ENCODE peak calls at places on chromosomes 2 and 18, in six cellular contexts. One of them, this sample, is unnamed.

GRCh38 chr2:234211797-234212196 is 161.3 kb downstream of the SPP2 start:
- DNase-seq in NCI-H1105 treated with DMSO at 0.1 percent for 48 hours: no peak
- DNase-seq in brain microvascular endothelial cell: peak
- DNase-seq in epithelial cell of esophagus: no peak
- DNase-seq in stimulated activated CD4-positive, alpha-beta T cell treated with anti-CD3 and anti-CD28 coated beads, Interleukin-2, amount 100 ng/mL, for 48 hours: no peak
- DNase-seq in AG08396: no peak
- DNase-seq in this sample: no peak

GRCh38 chr2:21451418-21451817 is 327.6 kb downstream of the TDRD15 start:
- DNase-seq in NCI-H1105 treated with DMSO at 0.1 percent for 48 hours: no peak
- DNase-seq in brain microvascular endothelial cell: no peak
- DNase-seq in stimulated activated CD4-positive, alpha-beta T cell treated with anti-CD3 and anti-CD28 coated beads, Interleukin-2, amount 100 ng/mL, for 48 hours: no peak
- DNase-seq in AG08396: no peak
- DNase-seq in epithelial cell of esophagus: peak
- DNase-seq in this sample: no peak

GRCh38 chr2:168231609-168232241 is 15.7 kb downstream of the STK39 start:
- DNase-seq in brain microvascular endothelial cell: no peak
- DNase-seq in stimulated activated CD4-positive, alpha-beta T cell treated with anti-CD3 and anti-CD28 coated beads, Interleukin-2, amount 100 ng/mL, for 48 hours: no peak
- DNase-seq in epithelial cell of esophagus: no peak
- DNase-seq in NCI-H1105 treated with DMSO at 0.1 percent for 48 hours: peak
- DNase-seq in AG08396: no peak
- DNase-seq in this sample: no peak

GRCh38 chr2:85772019-85772745 is 18.4 kb downstream of the ATOH8 start:
- DNase-seq in NCI-H1105 treated with DMSO at 0.1 percent for 48 hours: peak
- DNase-seq in epithelial cell of esophagus: peak
- DNase-seq in stimulated activated CD4-positive, alpha-beta T cell treated with anti-CD3 and anti-CD28 coated beads, Interleukin-2, amount 100 ng/mL, for 48 hours: no peak
- DNase-seq in brain microvascular endothelial cell: peak
- DNase-seq in AG08396: peak
- DNase-seq in this sample: peak

GRCh38 chr2:147356157-147356556 is 488.7 kb upstream of the ACVR2A start:
- DNase-seq in epithelial cell of esophagus: no peak
- DNase-seq in AG08396: no peak
- DNase-seq in stimulated activated CD4-positive, alpha-beta T cell treated with anti-CD3 and anti-CD28 coated beads, Interleukin-2, amount 100 ng/mL, for 48 hours: no peak
- DNase-seq in brain microvascular endothelial cell: no peak
- DNase-seq in NCI-H1105 treated with DMSO at 0.1 percent for 48 hours: no peak
- DNase-seq in this sample: no peak

GRCh38 chr2:98477036-98477435 is 32.4 kb downstream of the INPP4A start:
- DNase-seq in AG08396: no peak
- DNase-seq in NCI-H1105 treated with DMSO at 0.1 percent for 48 hours: no peak
- DNase-seq in epithelial cell of esophagus: no peak
- DNase-seq in brain microvascular endothelial cell: no peak
- DNase-seq in stimulated activated CD4-positive, alpha-beta T cell treated with anti-CD3 and anti-CD28 coated beads, Interleukin-2, amount 100 ng/mL, for 48 hours: no peak
- DNase-seq in this sample: no peak

GRCh38 chr2:121530210-121530562 is 494 bp upstream of the RNU4ATAC start:
- DNase-seq in NCI-H1105 treated with DMSO at 0.1 percent for 48 hours: peak
- DNase-seq in AG08396: no peak
- DNase-seq in brain microvascular endothelial cell: peak
- DNase-seq in stimulated activated CD4-positive, alpha-beta T cell treated with anti-CD3 and anti-CD28 coated beads, Interleukin-2, amount 100 ng/mL, for 48 hours: peak
- DNase-seq in epithelial cell of esophagus: no peak
- DNase-seq in this sample: no peak

GRCh38 chr2:160467086-160467485 is 26.5 kb downstream of the RBMS1 start:
- DNase-seq in epithelial cell of esophagus: no peak
- DNase-seq in AG08396: no peak
- DNase-seq in stimulated activated CD4-positive, alpha-beta T cell treated with anti-CD3 and anti-CD28 coated beads, Interleukin-2, amount 100 ng/mL, for 48 hours: no peak
- DNase-seq in NCI-H1105 treated with DMSO at 0.1 percent for 48 hours: no peak
- DNase-seq in brain microvascular endothelial cell: no peak
- DNase-seq in this sample: no peak

GRCh38 chr2:157789161-157789720 is 86.9 kb downstream of the ACVR1 start:
- DNase-seq in brain microvascular endothelial cell: no peak
- DNase-seq in stimulated activated CD4-positive, alpha-beta T cell treated with anti-CD3 and anti-CD28 coated beads, Interleukin-2, amount 100 ng/mL, for 48 hours: no peak
- DNase-seq in AG08396: no peak
- DNase-seq in epithelial cell of esophagus: no peak
- DNase-seq in NCI-H1105 treated with DMSO at 0.1 percent for 48 hours: no peak
- DNase-seq in this sample: no peak

GRCh38 chr2:175605989-175606841 is 395.9 kb downstream of the LNPK start:
- DNase-seq in brain microvascular endothelial cell: no peak
- DNase-seq in stimulated activated CD4-positive, alpha-beta T cell treated with anti-CD3 and anti-CD28 coated beads, Interleukin-2, amount 100 ng/mL, for 48 hours: no peak
- DNase-seq in epithelial cell of esophagus: peak
- DNase-seq in NCI-H1105 treated with DMSO at 0.1 percent for 48 hours: peak
- DNase-seq in AG08396: no peak
- DNase-seq in this sample: no peak

GRCh38 chr2:30266051-30266621 is 34.8 kb downstream of the LBH start:
- DNase-seq in brain microvascular endothelial cell: peak
- DNase-seq in NCI-H1105 treated with DMSO at 0.1 percent for 48 hours: no peak
- DNase-seq in stimulated activated CD4-positive, alpha-beta T cell treated with anti-CD3 and anti-CD28 coated beads, Interleukin-2, amount 100 ng/mL, for 48 hours: peak
- DNase-seq in AG08396: no peak
- DNase-seq in epithelial cell of esophagus: no peak
- DNase-seq in this sample: no peak

GRCh38 chr2:158923180-158923594 is 45.3 kb upstream of the TANC1 start:
- DNase-seq in brain microvascular endothelial cell: no peak
- DNase-seq in AG08396: no peak
- DNase-seq in NCI-H1105 treated with DMSO at 0.1 percent for 48 hours: peak
- DNase-seq in stimulated activated CD4-positive, alpha-beta T cell treated with anti-CD3 and anti-CD28 coated beads, Interleukin-2, amount 100 ng/mL, for 48 hours: no peak
- DNase-seq in epithelial cell of esophagus: no peak
- DNase-seq in this sample: no peak

GRCh38 chr2:127080941-127081769 is 25.8 kb downstream of the BIN1 start:
- DNase-seq in AG08396: no peak
- DNase-seq in brain microvascular endothelial cell: no peak
- DNase-seq in epithelial cell of esophagus: no peak
- DNase-seq in NCI-H1105 treated with DMSO at 0.1 percent for 48 hours: no peak
- DNase-seq in stimulated activated CD4-positive, alpha-beta T cell treated with anti-CD3 and anti-CD28 coated beads, Interleukin-2, amount 100 ng/mL, for 48 hours: peak
- DNase-seq in this sample: no peak

GRCh38 chr2:17441790-17442189 is 76.5 kb downstream of the RAD51AP2 start:
- DNase-seq in stimulated activated CD4-positive, alpha-beta T cell treated with anti-CD3 and anti-CD28 coated beads, Interleukin-2, amount 100 ng/mL, for 48 hours: no peak
- DNase-seq in brain microvascular endothelial cell: no peak
- DNase-seq in epithelial cell of esophagus: peak
- DNase-seq in NCI-H1105 treated with DMSO at 0.1 percent for 48 hours: no peak
- DNase-seq in AG08396: no peak
- DNase-seq in this sample: no peak

GRCh38 chr18:2825613-2826205 is 21.1 kb upstream of the EMILIN2 start:
- DNase-seq in NCI-H1105 treated with DMSO at 0.1 percent for 48 hours: no peak
- DNase-seq in stimulated activated CD4-positive, alpha-beta T cell treated with anti-CD3 and anti-CD28 coated beads, Interleukin-2, amount 100 ng/mL, for 48 hours: no peak
- DNase-seq in epithelial cell of esophagus: no peak
- DNase-seq in brain microvascular endothelial cell: no peak
- DNase-seq in AG08396: no peak
- DNase-seq in this sample: no peak

GRCh38 chr2:105521176-105521575 is 122.3 kb upstream of the FHL2 start:
- DNase-seq in stimulated activated CD4-positive, alpha-beta T cell treated with anti-CD3 and anti-CD28 coated beads, Interleukin-2, amount 100 ng/mL, for 48 hours: no peak
- DNase-seq in AG08396: peak
- DNase-seq in NCI-H1105 treated with DMSO at 0.1 percent for 48 hours: peak
- DNase-seq in epithelial cell of esophagus: peak
- DNase-seq in brain microvascular endothelial cell: no peak
- DNase-seq in this sample: no peak

GRCh38 chr2:210620456-210620855 is 64.1 kb downstream of the CPS1 start:
- DNase-seq in AG08396: no peak
- DNase-seq in NCI-H1105 treated with DMSO at 0.1 percent for 48 hours: no peak
- DNase-seq in stimulated activated CD4-positive, alpha-beta T cell treated with anti-CD3 and anti-CD28 coated beads, Interleukin-2, amount 100 ng/mL, for 48 hours: no peak
- DNase-seq in brain microvascular endothelial cell: peak
- DNase-seq in epithelial cell of esophagus: no peak
- DNase-seq in this sample: no peak